ENCODE peak calls at places on chromosomes 6 and 20, in nine cellular contexts. Y is Peyer's patch, Q is endothelial cell of umbilical vein, C is IMR-90, P is heart left ventricle, U is body of pancreas, F is breast epithelium, X is vagina, I is uterus. B is an unnamed sample.

GRCh38 chr6:139588076-139588639 is 213.7 kb upstream of the CITED2 start:
- DNase-seq in Y (peak; percentile 62), Q (peak; percentile 67), C (peak; percentile 65), P (no peak), U (peak; percentile 94), F (no peak), X (no peak), I (no peak), B (no peak)

GRCh38 chr6:110613356-110613755 is 136.9 kb upstream of the SLC22A16 start:
- DNase-seq in Y (no peak), Q (no peak), C (no peak), P (no peak), U (no peak), F (no peak), X (no peak), I (no peak), B (no peak)

GRCh38 chr6:40583694-40584093 is 3.5 kb downstream of the LRFN2 start:
- DNase-seq in Y (no peak), Q (no peak), C (no peak), P (no peak), U (no peak), F (no peak), X (no peak), I (no peak), B (no peak)

GRCh38 chr20:49867453-49868215 is 47.7 kb downstream of the SPATA2 start:
- DNase-seq in Y (no peak), Q (no peak), C (no peak), P (no peak), U (no peak), F (no peak), X (no peak), I (no peak), B (no peak)

GRCh38 chr6:96898241-96898851 is 655 bp upstream of the NDUFAF4 start:
- DNase-seq in Y (no peak), Q (peak; percentile 62), C (peak; percentile 34), P (no peak), U (no peak), F (no peak), X (no peak), I (no peak), B (no peak)

GRCh38 chr20:61284752-61285151 is 32.7 kb downstream of the CDH4 start:
- DNase-seq in Y (no peak), Q (no peak), C (no peak), P (no peak), U (no peak), F (no peak), X (no peak), I (no peak), B (no peak)

GRCh38 chr6:155418017-155418749 is 37.5 kb downstream of the NOX3 start:
- DNase-seq in Y (peak; percentile 52), Q (peak; percentile 91), C (peak; percentile 65), P (no peak), U (peak; percentile 17), F (no peak), X (no peak), I (peak; percentile 42), B (peak; percentile 51)

GRCh38 chr6:109783245-109783990 is 92.3 kb downstream of the FIG4 start:
- DNase-seq in Y (no peak), Q (no peak), C (peak; percentile 29), P (no peak), U (peak; percentile 28), F (no peak), X (no peak), I (no peak), B (no peak)

GRCh38 chr20:3980260-3981131 is 34.9 kb downstream of the RNF24 start:
- DNase-seq in Y (no peak), Q (peak; percentile 33), C (peak; percentile 73), P (no peak), U (peak; percentile 9), F (no peak), X (no peak), I (no peak), B (peak; percentile 52)

GRCh38 chr6:144809120-144809519 is 524.0 kb downstream of the UTRN start:
- DNase-seq in Y (no peak), Q (no peak), C (peak; percentile 43), P (no peak), U (no peak), F (no peak), X (no peak), I (no peak), B (no peak)

GRCh38 chr6:90233994-90234393 is 62.6 kb downstream of the BACH2 start:
- DNase-seq in Y (peak; percentile 64), Q (no peak), C (no peak), P (no peak), U (no peak), F (no peak), X (no peak), I (no peak), B (no peak)
- H3K4me3 ChIP-seq in Y (no peak overlapping the region), Q (no peak overlapping the region), C (no peak overlapping the region), P (no peak overlapping the region), U (no peak overlapping the region), F (no peak overlapping the region), X (no peak overlapping the region), I (no peak overlapping the region), B (no peak overlapping the region)

DNA sequence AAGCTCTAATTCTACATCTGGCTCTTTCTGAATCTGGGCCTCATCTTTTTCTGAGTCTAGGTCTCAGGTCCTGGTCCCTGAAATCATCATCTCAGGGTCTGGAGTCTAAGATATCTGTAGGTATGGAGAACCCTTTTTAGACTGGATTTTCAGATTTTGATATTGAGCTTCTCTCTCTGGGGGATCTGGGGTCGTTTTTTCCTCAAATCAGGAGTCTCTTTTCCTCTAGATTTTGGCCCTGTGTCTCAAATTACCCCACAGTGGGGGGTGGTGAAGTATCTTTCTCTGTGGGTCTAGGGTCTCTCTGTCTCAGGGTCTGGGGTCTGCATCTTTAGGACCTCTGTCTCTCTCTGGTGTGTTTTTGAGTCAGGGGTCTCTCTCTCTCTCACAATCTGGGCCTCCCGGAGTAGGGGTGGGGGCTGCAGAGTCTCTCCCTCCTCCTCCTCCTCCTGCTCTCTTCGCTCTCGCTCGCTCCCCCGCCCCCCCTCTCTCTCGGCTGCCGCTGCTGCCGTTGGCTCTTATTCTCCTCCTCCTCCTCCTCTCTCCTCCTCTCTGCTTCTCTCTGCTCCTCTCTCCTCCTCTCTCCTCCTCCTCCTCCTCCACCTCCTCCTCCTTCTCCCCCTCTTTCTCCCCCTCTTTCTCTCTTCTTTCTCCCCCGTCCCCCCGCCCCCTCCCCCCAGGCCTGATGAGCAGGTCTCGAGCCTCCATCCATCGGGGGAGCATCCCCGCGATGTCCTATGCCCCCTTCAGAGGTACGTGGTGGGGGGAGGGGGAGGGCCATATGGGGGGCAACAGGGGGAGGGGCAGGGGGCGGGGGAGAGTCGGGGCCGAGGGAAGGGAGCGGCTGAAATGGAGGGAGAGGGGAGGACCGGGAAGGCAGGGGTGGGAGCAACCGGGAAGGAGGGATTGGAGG is at the start of gene SYNGAP1:
- DNase-seq in Y (no peak), Q (no peak), C (peak; percentile 64), P (no peak), U (no peak), F (no peak), X (no peak), I (peak; percentile 87), B (peak; percentile 86)
- TF ChIP-seq POLR2A in Y (no peak), Q (no peak), C (no peak), P (no peak), U (no peak), F (no peak), X (no peak), I (peak; percentile 58), B (no peak)

GRCh38 chr20:62486431-62486954 is 10.7 kb upstream of the GATA5 start:
- DNase-seq in Y (no peak), Q (no peak), C (no peak), P (no peak), U (peak; percentile 21), F (no peak), X (no peak), I (no peak), B (no peak)

GRCh38 chr20:62485062-62485700 is 9.4 kb upstream of the GATA5 start:
- DNase-seq in Y (peak; percentile 63), Q (no peak), C (peak; percentile 14), P (no peak), U (peak; percentile 42), F (no peak), X (no peak), I (peak; percentile 63), B (peak; percentile 69)

GRCh38 chr20:62484478-62484877 is 8.7 kb upstream of the GATA5 start:
- DNase-seq in Y (no peak), Q (no peak), C (no peak), P (no peak), U (no peak), F (no peak), X (no peak), I (no peak), B (no peak)

GRCh38 chr20:62487125-62487524 is 11.3 kb upstream of the GATA5 start:
- DNase-seq in Y (no peak), Q (no peak), C (no peak), P (no peak), U (no peak), F (no peak), X (no peak), I (no peak), B (no peak)

DNA sequence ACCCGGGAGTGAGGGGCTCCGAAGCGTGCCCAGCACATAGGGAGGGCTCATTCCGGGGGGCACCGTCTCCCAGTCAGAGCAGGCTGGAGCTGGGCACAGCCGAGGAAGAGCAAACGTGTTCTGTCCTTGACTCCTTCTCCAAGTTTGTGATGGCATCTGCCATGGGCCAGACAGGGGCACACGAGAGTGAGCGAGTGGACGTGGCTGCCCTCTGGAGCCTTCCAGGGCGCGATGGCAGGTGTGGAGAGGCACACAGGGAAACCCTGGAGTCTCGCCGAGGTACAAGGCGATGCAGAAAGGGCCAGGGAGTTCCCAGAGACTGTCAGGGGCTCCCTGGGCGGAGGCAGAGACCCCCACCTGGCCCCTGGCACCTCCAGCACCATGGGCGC is 9.9 kb upstream of the GATA5 start:
- DNase-seq in Y (no peak), Q (no peak), C (no peak), P (no peak), U (no peak), F (no peak), X (no peak), I (no peak), B (no peak)
- H3K27me3 ChIP-seq in Y (no peaks in the 10 kb centered on the region), Q (peaks cover 29% of the 10 kb centered on the region), C (peaks cover 96% of the 10 kb centered on the region), P (peaks cover 63% of the 10 kb centered on the region), U (no peaks in the 10 kb centered on the region), F (peaks cover 91% of the 10 kb centered on the region), X (no peaks in the 10 kb centered on the region), I (no peaks in the 10 kb centered on the region), B (no peaks in the 10 kb centered on the region)

DNA sequence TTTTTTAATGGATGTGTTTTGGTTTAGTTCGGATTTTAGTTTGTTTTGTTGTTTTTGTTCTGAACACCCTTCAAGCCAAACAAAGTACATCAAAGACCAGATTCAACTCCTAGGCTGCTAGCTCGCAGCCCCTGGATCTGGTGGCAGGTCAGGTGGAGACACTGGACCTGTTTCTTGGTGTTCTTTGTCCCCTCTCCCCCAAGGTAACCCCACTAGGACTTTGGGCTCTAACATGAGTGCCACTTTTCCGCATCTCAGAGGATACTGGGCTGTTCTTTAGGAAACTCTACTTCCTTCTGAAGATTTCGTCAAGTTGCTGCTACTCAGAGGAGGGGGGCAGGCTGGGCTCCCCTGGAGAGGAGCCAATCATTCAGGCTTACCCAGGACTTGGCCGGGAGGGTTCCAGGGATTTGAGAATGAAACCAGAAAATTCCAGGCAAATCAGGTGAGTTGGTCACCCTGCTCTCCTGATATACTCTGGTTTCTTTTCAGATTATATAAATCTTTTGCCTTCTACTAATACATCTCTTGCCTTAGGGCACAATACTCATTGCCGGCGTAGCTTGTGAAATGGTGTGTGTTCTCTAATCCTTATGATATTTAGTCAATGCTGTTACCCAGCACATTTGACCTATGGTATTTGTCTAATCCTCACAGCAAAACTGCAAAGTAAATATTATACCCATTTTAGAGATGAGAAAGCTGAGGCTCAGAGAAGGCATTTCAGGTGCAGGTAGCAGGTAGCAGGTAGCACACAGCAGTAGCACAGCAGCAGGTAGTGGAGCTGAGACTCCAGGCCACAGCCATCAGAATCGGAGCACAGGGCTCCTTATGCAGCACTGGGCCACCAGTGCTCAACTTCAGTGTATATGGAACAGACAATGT is 291.6 kb downstream of the TSHZ2 start:
- DNase-seq in Y (no peak), Q (no peak), C (no peak), P (no peak), U (no peak), F (no peak), X (no peak), I (no peak), B (no peak)
- H3K4me3 ChIP-seq in Y (no peak overlapping the region), Q (no peak overlapping the region), C (no peak overlapping the region), P (no peak overlapping the region), U (no peak overlapping the region), F (no peak overlapping the region), X (no peak overlapping the region), I (no peak overlapping the region), B (no peak overlapping the region)